ENCODE peak calls at places on chromosomes 12 and 14, in eight cellular contexts. M is dorsolateral prefrontal cortex, U is fibroblast of mammary gland, R is AG04450, V is pancreas, D is IMR-90, Q is psoas muscle, F is kidney. E is an unnamed sample.

GRCh38 chr12:112851024-112851777 is 55.6 kb upstream of the OAS1 start:
- DNase-seq in U (no peak), F (no peak), V (no peak), R (no peak), M (no peak), Q (no peak), D (no peak), E (no peak)

GRCh38 chr12:91327136-91327535 is 144.5 kb upstream of the DCN start:
- DNase-seq in D (peak), U (peak), V (no peak), Q (no peak), F (no peak), R (peak), M (no peak), E (no peak)

GRCh38 chr12:133081408-133081806 is 684 bp downstream of the ZNF140 start:
- DNase-seq in F (no peak), D (no peak), Q (no peak), U (no peak), R (no peak), M (no peak), V (peak), E (no peak)

GRCh38 chr14:91302391-91302790 is 57.9 kb upstream of the GPR68 start:
- DNase-seq in M (no peak), D (no peak), R (no peak), U (no peak), Q (no peak), F (no peak), V (no peak), E (no peak)

GRCh38 chr12:94070520-94070919 is 77.9 kb upstream of the PLXNC1 start:
- DNase-seq in M (no peak), R (no peak), F (no peak), V (no peak), D (no peak), U (no peak), Q (no peak), E (no peak)

GRCh38 chr12:21985155-21985554 is 43.9 kb upstream of the ABCC9 start:
- DNase-seq in F (no peak), M (no peak), D (peak), Q (no peak), R (peak), V (no peak), U (peak), E (no peak)

GRCh38 chr12:117470804-117471203 is 109.4 kb upstream of the NOS1 start:
- DNase-seq in F (no peak), M (no peak), V (no peak), D (no peak), R (no peak), U (no peak), Q (no peak), E (no peak)

GRCh38 chr14:59919582-59920377 is at the start of gene LRRC9:
- DNase-seq in U (no peak), R (no peak), F (peak), D (no peak), V (peak), Q (peak), M (peak), E (peak)

GRCh38 chr12:552466-552865 is 92.7 kb downstream of the B4GALNT3 start:
- DNase-seq in D (no peak), Q (no peak), F (no peak), V (no peak), M (no peak), U (no peak), R (no peak), E (no peak)

DNA sequence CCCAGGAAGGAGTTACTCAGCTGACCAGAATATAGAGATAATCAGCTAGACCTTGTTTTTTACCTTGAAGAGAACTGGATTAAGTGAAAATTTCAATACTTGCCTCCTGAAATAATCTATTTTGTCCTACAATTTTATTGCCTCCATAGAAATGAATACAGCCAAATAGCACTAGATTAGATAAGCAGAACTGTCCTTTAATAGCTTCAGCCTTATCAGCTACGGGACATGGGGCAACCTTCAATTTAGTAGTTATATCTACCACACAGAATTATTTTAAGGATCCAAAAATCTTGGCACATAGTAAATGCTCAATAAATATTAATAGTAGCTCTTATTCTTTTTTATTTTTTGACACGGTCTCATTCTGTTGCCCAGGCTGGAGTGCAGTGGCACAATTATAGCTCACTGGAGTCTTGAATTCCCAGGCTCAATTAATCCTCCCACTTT is 67.2 kb upstream of the PLEKHG3 start:
- DNase-seq in M (no peak), Q (no peak), U (no peak), R (no peak), D (no peak), F (no peak), V (no peak), E (no peak)
- TF ChIP-seq CTCF in M (no peak), Q (no peak), U (no peak), R (no peak), D (no peak), F (no peak), V (no peak), E (peak)

GRCh38 chr12:124411953-124412645 is 117.2 kb downstream of the RFLNA start:
- DNase-seq in U (no peak), V (no peak), D (no peak), F (no peak), Q (no peak), R (no peak), M (no peak), E (no peak)
- TF ChIP-seq CTCF in U (no peak), V (no peak), D (no peak), F (no peak), Q (no peak), R (no peak), M (no peak), E (no peak)

GRCh38 chr14:30873308-30874119 is 845 bp upstream of the COCH start:
- DNase-seq in Q (no peak), U (no peak), F (no peak), D (no peak), R (no peak), M (no peak), V (no peak), E (no peak)

GRCh38 chr14:30872602-30873001 is 1.8 kb upstream of the COCH start:
- DNase-seq in M (no peak), D (no peak), U (no peak), F (no peak), V (no peak), R (no peak), Q (no peak), E (no peak)

GRCh38 chr14:30874999-30875787 is 834 bp downstream of the COCH start:
- DNase-seq in V (peak), U (no peak), M (no peak), D (no peak), R (no peak), F (peak), Q (no peak), E (no peak)

GRCh38 chr14:30875788-30876053 is 1.4 kb downstream of the COCH start:
- DNase-seq in U (no peak), D (no peak), F (no peak), V (no peak), R (no peak), Q (no peak), M (no peak), E (no peak)

GRCh38 chr14:30874120-30874998 is at the start of gene COCH:
- DNase-seq in U (no peak), R (no peak), D (no peak), M (no peak), F (peak), Q (peak), V (peak), E (peak)
- TF ChIP-seq CTCF in U (no peak), R (peak), D (peak), M (no peak), F (no peak), Q (peak), V (peak), E (peak)

GRCh38 chr12:48924617-48925217 is 575 bp downstream of the FKBP11 start:
- DNase-seq in V (peak), Q (peak), U (peak), R (no peak), D (peak), M (no peak), F (peak), E (peak)
- TF ChIP-seq CTCF in V (peak), Q (peak), U (peak), R (peak), D (peak), M (no peak), F (peak), E (peak)

E was measured in mesothelial cell of epicardium.